ENCODE peak calls at places on chromosomes 4 and X, in ten cellular contexts. M, Q, C, L, R, E, A, D, I and W are unnamed samples.

GRCh38 chr4:138835833-138836521 is 179.6 kb upstream of the NOCT start:
- DNase-seq in L (peak), C (no peak), M (peak), E (peak), Q (no peak), R (peak), I (peak), A (peak), D (peak), W (no peak)

GRCh38 chrX:136711147-136711546 is 63.2 kb downstream of the CD40LG start:
- DNase-seq in E (no peak), L (peak), Q (peak), C (no peak), M (peak), I (peak), D (peak), R (peak), A (peak), W (no peak)

GRCh38 chr4:22339491-22339890 is 176.4 kb downstream of the ADGRA3 start:
- DNase-seq in Q (no peak), I (no peak), L (no peak), R (no peak), E (no peak), D (no peak), A (no peak), M (no peak), C (no peak), W (no peak)

GRCh38 chr4:85762204-85762884 is 287.4 kb downstream of the ARHGAP24 start:
- DNase-seq in E (no peak), R (no peak), I (no peak), L (peak), D (no peak), C (no peak), A (no peak), M (no peak), Q (no peak), W (no peak)

GRCh38 chr4:126705271-126705670 is 927.5 kb upstream of the INTU start:
- DNase-seq in A (no peak), D (no peak), M (no peak), E (no peak), L (peak), I (no peak), C (no peak), Q (no peak), R (no peak), W (no peak)

GRCh38 chrX:96407043-96407442 is 277.6 kb upstream of the DIAPH2 start:
- DNase-seq in M (no peak), Q (no peak), I (no peak), L (peak), R (no peak), D (peak), A (no peak), C (no peak), E (no peak), W (no peak)

GRCh38 chrX:1380672-1381233 is 11.2 kb downstream of the SLC25A6 start:
- DNase-seq in L (no peak), C (no peak), M (no peak), E (no peak), Q (no peak), R (no peak), A (no peak), D (no peak), I (peak), W (no peak)

GRCh38 chr4:176964116-176964691 is 171.5 kb upstream of the VEGFC start:
- DNase-seq in E (no peak), C (no peak), I (peak), A (no peak), L (no peak), D (no peak), M (peak), R (no peak), Q (no peak), W (no peak)

GRCh38 chr4:152896819-152897218 is 39.3 kb upstream of the FHDC1 start:
- DNase-seq in D (no peak), C (no peak), A (no peak), E (no peak), I (no peak), R (no peak), M (no peak), Q (no peak), L (peak), W (no peak)

GRCh38 chr4:53921856-53922255 is 142.5 kb downstream of the CHIC2 start:
- DNase-seq in Q (no peak), R (no peak), M (no peak), L (no peak), A (no peak), D (no peak), E (no peak), I (no peak), C (no peak), W (no peak)

GRCh38 chr4:75891611-75892010 is 10.6 kb downstream of the PPEF2 start:
- DNase-seq in L (no peak), R (no peak), E (no peak), Q (no peak), M (no peak), A (no peak), D (no peak), I (no peak), C (no peak), W (no peak)

GRCh38 chrX:38768079-38768478 is 33.2 kb upstream of the MID1IP1 start:
- DNase-seq in C (no peak), A (no peak), E (no peak), I (no peak), Q (no peak), L (peak), R (peak), M (peak), D (no peak), W (no peak)

GRCh38 chr4:109355835-109356234 is 53.4 kb upstream of the COL25A1 start:
- DNase-seq in L (no peak), I (no peak), Q (no peak), C (no peak), D (no peak), A (no peak), E (no peak), M (no peak), R (no peak), W (no peak)

GRCh38 chr4:146212781-146213180 is 1.6 kb upstream of the REELD1 start:
- DNase-seq in L (no peak), C (no peak), Q (no peak), D (no peak), A (no peak), R (no peak), I (no peak), E (no peak), M (no peak), W (no peak)

GRCh38 chr4:79650794-79651431 is 242.9 kb upstream of the GK2 start:
- DNase-seq in I (no peak), C (no peak), Q (no peak), D (no peak), R (no peak), M (no peak), E (no peak), A (no peak), L (peak), W (no peak)

GRCh38 chr4:166972071-166972470 is 262.2 kb downstream of the SPOCK3 start:
- DNase-seq in L (peak), M (no peak), D (no peak), A (no peak), Q (no peak), R (no peak), I (no peak), C (no peak), E (no peak), W (no peak)

GRCh38 chr4:185958094-185958493 is 110.9 kb upstream of the TLR3 start:
- DNase-seq in R (peak), D (no peak), I (no peak), L (no peak), C (no peak), A (no peak), Q (no peak), M (no peak), E (no peak), W (no peak)

GRCh38 chrX:68175569-68175968 is 257.7 kb downstream of the OPHN1 start:
- DNase-seq in R (no peak), C (no peak), A (no peak), D (no peak), M (no peak), I (no peak), L (peak), Q (no peak), E (no peak), W (no peak)

GRCh38 chr4:180913750-180914149 is 1329.5 kb upstream of the TENM3 start:
- DNase-seq in I (peak), D (no peak), E (no peak), L (peak), M (no peak), R (no peak), Q (no peak), A (no peak), C (no peak), W (peak)

GRCh38 chr4:2395038-2395437 is 23.4 kb downstream of the ZFYVE28 start:
- DNase-seq in I (no peak), D (no peak), E (no peak), Q (no peak), A (no peak), C (no peak), R (no peak), L (peak), M (no peak), W (no peak)

GRCh38 chr4:120843840-120844527 is 78.5 kb downstream of the PRDM5 start:
- DNase-seq in C (no peak), Q (no peak), L (no peak), E (no peak), D (peak), A (peak), R (no peak), I (peak), M (peak), W (no peak)

GRCh38 chrX:68822641-68823410 is 6.0 kb upstream of the EFNB1 start:
- DNase-seq in I (peak), R (peak), C (no peak), M (peak), D (no peak), L (peak), A (peak), E (no peak), Q (no peak), W (no peak)

GRCh38 chr4:5988086-5988845 is 30.0 kb downstream of the C4orf50 start:
- DNase-seq in L (no peak), R (no peak), M (no peak), I (no peak), Q (no peak), A (no peak), C (no peak), E (no peak), D (no peak), W (no peak)

GRCh38 chrX:20742106-20742505 is 475.4 kb upstream of the RPS6KA3 start:
- DNase-seq in Q (no peak), M (no peak), D (no peak), L (peak), I (no peak), C (no peak), A (no peak), E (no peak), R (no peak), W (no peak)

GRCh38 chr4:6372649-6373525 is 99.5 kb downstream of the PPP2R2C start:
- DNase-seq in D (no peak), L (peak), R (peak), C (no peak), E (peak), I (peak), M (peak), A (peak), Q (peak), W (peak)

GRCh38 chr4:186587416-186588018 is 32.1 kb upstream of the MTNR1A start:
- DNase-seq in Q (no peak), E (peak), I (peak), R (peak), M (peak), D (peak), L (peak), A (peak), C (no peak), W (peak)

GRCh38 chr4:81592698-81593097 is 121.0 kb upstream of the RASGEF1B start:
- DNase-seq in E (no peak), M (no peak), R (no peak), C (no peak), D (no peak), I (no peak), L (no peak), Q (no peak), A (no peak), W (no peak)

GRCh38 chr4:153019906-153020305 is 83.8 kb downstream of the FHDC1 start:
- DNase-seq in Q (no peak), L (no peak), C (no peak), A (no peak), R (peak), M (no peak), I (no peak), D (no peak), E (no peak), W (no peak)

GRCh38 chr4:151537726-151538125 is 128.8 kb downstream of the FHIP1A start:
- DNase-seq in D (no peak), I (no peak), R (no peak), L (peak), Q (no peak), A (no peak), E (no peak), M (no peak), C (no peak), W (no peak)

GRCh38 chrX:13373027-13373806 is 53.4 kb upstream of the ATXN3L start:
- DNase-seq in D (no peak), Q (no peak), M (no peak), A (no peak), L (no peak), C (no peak), R (no peak), I (no peak), E (no peak), W (no peak)

GRCh38 chrX:73214366-73215094 is at the start of gene NAP1L2:
- DNase-seq in E (no peak), C (peak), I (peak), M (no peak), D (peak), L (peak), Q (no peak), A (peak), R (no peak), W (peak)

GRCh38 chrX:107894038-107894437 is 68.4 kb downstream of the MID2 start:
- DNase-seq in I (peak), M (peak), E (peak), D (no peak), A (peak), C (no peak), Q (no peak), R (peak), L (peak), W (peak)

GRCh38 chrX:147827070-147827469 is 84.6 kb upstream of the FMR1 start:
- DNase-seq in Q (no peak), C (no peak), M (no peak), R (no peak), I (no peak), L (no peak), D (no peak), E (no peak), A (no peak), W (no peak)

GRCh38 chrX:142089193-142089592 is 115.9 kb downstream of the MAGEC2 start:
- DNase-seq in E (no peak), D (no peak), A (peak), M (peak), Q (no peak), C (no peak), I (peak), L (peak), R (no peak), W (no peak)